ENCODE peak calls at places on chromosomes 3 and 15, in four cellular contexts. One of them, this sample, is unnamed.

GRCh38 chr3:36166477-36166876 is 213.8 kb upstream of the STAC start:
- DNase-seq in IMR-90: no peak
- DNase-seq in mesenchymal stem cell: peak
- DNase-seq in H9: no peak
- DNase-seq in this sample: no peak

GRCh38 chr3:123605789-123606234 is 21.0 kb upstream of the HACD2 start:
- DNase-seq in H9: peak
- DNase-seq in IMR-90: no peak
- DNase-seq in mesenchymal stem cell: peak
- DNase-seq in this sample: no peak

GRCh38 chr3:104673981-104674380 is 692.7 kb upstream of the ALCAM start:
- DNase-seq in H9: no peak
- DNase-seq in IMR-90: peak
- DNase-seq in mesenchymal stem cell: no peak
- DNase-seq in this sample: no peak

GRCh38 chr15:39645138-39645975 is 64.5 kb downstream of the THBS1 start:
- DNase-seq in IMR-90: no peak
- DNase-seq in mesenchymal stem cell: no peak
- DNase-seq in H9: no peak
- DNase-seq in this sample: no peak

GRCh38 chr3:156321934-156322333 is 201.6 kb downstream of the KCNAB1 start:
- DNase-seq in H9: no peak
- DNase-seq in mesenchymal stem cell: no peak
- DNase-seq in IMR-90: no peak
- DNase-seq in this sample: no peak

GRCh38 chr3:71103430-71103881 is 480.1 kb downstream of the FOXP1 start:
- DNase-seq in IMR-90: peak
- DNase-seq in mesenchymal stem cell: peak
- DNase-seq in H9: no peak
- DNase-seq in this sample: no peak

GRCh38 chr3:48558446-48559134 is 2.0 kb upstream of the PFKFB4 start:
- DNase-seq in mesenchymal stem cell: no peak
- DNase-seq in H9: no peak
- DNase-seq in IMR-90: no peak
- DNase-seq in this sample: no peak

GRCh38 chr3:151351648-151352047 is 22.3 kb upstream of the P2RY13 start:
- DNase-seq in IMR-90: no peak
- DNase-seq in H9: no peak
- DNase-seq in mesenchymal stem cell: no peak
- DNase-seq in this sample: no peak

GRCh38 chr3:187012609-187013051 is 82.3 kb downstream of the ST6GAL1 start:
- DNase-seq in mesenchymal stem cell: peak
- DNase-seq in H9: no peak
- DNase-seq in IMR-90: peak
- DNase-seq in this sample: no peak

GRCh38 chr3:179973024-179973423 is 63.7 kb downstream of the PEX5L start:
- DNase-seq in H9: no peak
- DNase-seq in mesenchymal stem cell: no peak
- DNase-seq in IMR-90: no peak
- DNase-seq in this sample: no peak

GRCh38 chr15:78304487-78305413 is 5.3 kb upstream of the SKIC8 start:
- DNase-seq in H9: no peak
- DNase-seq in mesenchymal stem cell: no peak
- DNase-seq in IMR-90: no peak
- DNase-seq in this sample: no peak

GRCh38 chr15:69880616-69881309 is 217.0 kb downstream of the TLE3 start:
- DNase-seq in IMR-90: no peak
- DNase-seq in H9: no peak
- DNase-seq in mesenchymal stem cell: no peak
- DNase-seq in this sample: no peak

GRCh38 chr3:190532626-190533155 is 18.8 kb downstream of the IL1RAP start:
- DNase-seq in IMR-90: no peak
- DNase-seq in H9: no peak
- DNase-seq in mesenchymal stem cell: no peak
- DNase-seq in this sample: no peak

GRCh38 chr3:149449100-149449654 is 25.3 kb upstream of the TM4SF4 start:
- DNase-seq in mesenchymal stem cell: no peak
- DNase-seq in H9: no peak
- DNase-seq in IMR-90: no peak
- DNase-seq in this sample: no peak

GRCh38 chr3:28791713-28792255 is 443.2 kb upstream of the AZI2 start:
- DNase-seq in IMR-90: no peak
- DNase-seq in H9: peak
- DNase-seq in mesenchymal stem cell: peak
- DNase-seq in this sample: peak

GRCh38 chr3:50268703-50269451 is at the start of gene SEMA3B:
- DNase-seq in IMR-90: no peak
- DNase-seq in H9: no peak
- DNase-seq in mesenchymal stem cell: no peak
- DNase-seq in this sample: no peak

GRCh38 chr15:44598066-44598465 is 61.1 kb downstream of the EIF3J start:
- DNase-seq in H9: no peak
- DNase-seq in mesenchymal stem cell: no peak
- DNase-seq in IMR-90: no peak
- DNase-seq in this sample: no peak

DNA sequence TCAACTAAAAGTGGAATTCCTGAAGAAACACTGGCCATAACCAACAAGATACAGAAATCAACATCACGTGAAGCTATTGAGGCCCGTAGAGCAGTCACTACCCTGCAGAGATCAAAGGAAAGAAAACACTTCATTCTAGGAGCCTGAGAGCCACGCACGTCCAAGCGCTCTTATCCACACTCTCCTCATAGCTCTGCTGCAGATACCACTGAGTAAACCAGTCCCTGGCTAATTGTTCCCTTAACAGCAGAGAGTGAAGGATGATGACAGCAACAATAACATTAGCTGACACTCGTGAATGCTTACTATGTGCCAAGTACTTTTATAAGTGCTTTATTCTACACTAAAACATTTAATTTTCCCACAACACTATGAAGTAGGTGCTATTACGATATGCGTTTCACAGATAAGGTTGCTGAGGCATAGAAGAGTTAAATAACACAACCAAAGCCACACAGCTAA is 271.0 kb upstream of the GADL1 start:
- DNase-seq in mesenchymal stem cell: peak
- DNase-seq in IMR-90: peak
- DNase-seq in H9: no peak
- DNase-seq in this sample: no peak
- H2AFZ ChIP-seq in mesenchymal stem cell: peak
- H2AFZ ChIP-seq in IMR-90: peak
- H2AFZ ChIP-seq in H9: no peak
- H2AFZ ChIP-seq in this sample: peak

GRCh38 chr15:76311071-76311956 is at the start of gene ETFA:
- DNase-seq in H9: peak
- DNase-seq in IMR-90: peak
- DNase-seq in mesenchymal stem cell: peak
- DNase-seq in this sample: peak
- H3K14ac ChIP-seq in H9: peak
- H3K14ac ChIP-seq in IMR-90: peak
- H3K14ac ChIP-seq in mesenchymal stem cell: no peak
- H3K14ac ChIP-seq in this sample: peak

GRCh38 chr3:73925045-73925444 is 300.3 kb upstream of the PDZRN3 start:
- DNase-seq in H9: no peak
- DNase-seq in IMR-90: no peak
- DNase-seq in mesenchymal stem cell: no peak
- DNase-seq in this sample: no peak
- H2AFZ ChIP-seq in H9: no peak
- H2AFZ ChIP-seq in IMR-90: no peak
- H2AFZ ChIP-seq in mesenchymal stem cell: no peak
- H2AFZ ChIP-seq in this sample: no peak

DNA sequence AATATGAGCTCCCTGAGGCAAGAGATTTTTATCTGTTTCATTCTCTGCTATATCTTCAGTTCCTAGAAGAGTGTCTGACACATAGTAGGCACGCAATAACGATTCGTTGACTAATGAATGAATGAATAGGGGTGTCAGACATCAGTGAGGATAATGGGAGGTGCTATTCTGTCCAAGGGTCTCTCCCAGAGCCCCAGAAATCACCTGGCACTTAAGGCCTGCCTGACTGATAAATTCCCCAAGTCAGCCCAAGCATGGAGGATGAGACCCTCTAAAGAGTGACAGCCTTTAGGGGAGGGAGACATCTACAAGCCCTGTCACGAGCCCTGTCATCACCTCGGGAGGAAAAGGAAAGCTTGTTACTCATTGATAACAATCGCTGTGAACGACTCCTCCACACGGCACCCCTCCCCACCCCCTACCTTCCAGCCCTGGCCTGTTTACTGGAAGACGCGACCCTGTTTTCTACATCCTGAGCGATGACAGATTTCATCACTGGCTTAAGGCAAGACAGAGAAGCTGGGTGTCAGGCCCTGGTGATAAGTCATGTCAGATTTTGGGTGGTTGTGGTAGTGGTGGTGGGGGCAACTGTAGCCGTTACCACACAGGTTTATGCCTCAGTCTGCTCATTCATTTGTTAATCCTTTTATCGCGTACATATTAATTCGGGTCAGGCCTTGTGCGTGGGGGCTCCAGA is 23.1 kb downstream of the BHLHE40 start:
- DNase-seq in IMR-90: no peak
- DNase-seq in H9: no peak
- DNase-seq in mesenchymal stem cell: peak
- DNase-seq in this sample: no peak
- H3K14ac ChIP-seq in IMR-90: no peak
- H3K14ac ChIP-seq in H9: no peak
- H3K14ac ChIP-seq in mesenchymal stem cell: no peak
- H3K14ac ChIP-seq in this sample: no peak

GRCh38 chr3:139281096-139281495 is 62.7 kb upstream of the MRPS22 start:
- DNase-seq in mesenchymal stem cell: peak
- DNase-seq in H9: no peak
- DNase-seq in IMR-90: no peak
- DNase-seq in this sample: no peak
- H2AFZ ChIP-seq in mesenchymal stem cell: no peak
- H2AFZ ChIP-seq in H9: no peak
- H2AFZ ChIP-seq in IMR-90: no peak
- H2AFZ ChIP-seq in this sample: no peak

DNA sequence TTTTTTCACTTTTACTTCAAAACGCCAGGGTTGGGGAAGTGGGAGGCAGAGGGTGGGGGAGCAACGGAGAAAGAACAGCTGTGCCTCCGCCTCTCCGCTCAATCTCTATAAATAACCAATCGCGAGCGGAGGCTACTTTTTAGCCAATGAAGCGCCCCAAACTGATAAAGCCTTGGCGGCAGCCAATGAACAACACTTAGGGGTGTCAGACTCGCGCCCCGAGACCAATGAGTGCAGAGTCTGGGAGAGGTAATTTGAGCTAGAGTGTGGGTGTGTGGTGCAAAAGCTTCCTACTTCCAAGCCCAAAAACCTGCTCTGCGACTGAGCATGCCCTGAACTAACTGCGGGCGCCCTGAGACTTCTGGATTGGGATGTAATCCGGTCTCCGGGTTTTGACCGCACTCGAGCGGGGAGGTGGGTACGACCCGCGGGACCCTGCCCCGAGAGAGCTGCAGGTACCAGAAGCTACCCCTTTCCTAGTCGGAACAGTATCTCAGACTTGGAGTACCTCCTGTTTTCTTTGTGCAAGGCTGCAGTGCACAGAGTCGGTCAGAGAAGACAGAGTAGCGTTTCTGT is 800 bp upstream of the RAP2B start:
- DNase-seq in IMR-90: peak
- DNase-seq in mesenchymal stem cell: peak
- DNase-seq in H9: peak
- DNase-seq in this sample: peak
- H3K14ac ChIP-seq in IMR-90: peak
- H3K14ac ChIP-seq in mesenchymal stem cell: no peak
- H3K14ac ChIP-seq in H9: peak
- H3K14ac ChIP-seq in this sample: no peak

This sample was measured in neuronal stem cell.